ENCODE peak calls at places on chromosomes 16 and 17, in seven cellular contexts. U is H54, O is stomach, B is GM12878, W is uterus, A is IMR-90, Z is tibial nerve. I is an unnamed sample.

GRCh38 chr16:85910073-85910853 is 11.3 kb downstream of the IRF8 start:
- DNase-seq in A (no peak), B (no peak), Z (no peak), U (no peak), W (no peak), O (no peak), I (no peak)

GRCh38 chr17:70329751-70330150 is 160.4 kb downstream of the KCNJ2 start:
- DNase-seq in U (no peak), W (no peak), A (no peak), O (no peak), B (no peak), Z (no peak), I (no peak)

GRCh38 chr16:21021316-21021715 is 120.7 kb downstream of the LYRM1 start:
- DNase-seq in O (no peak), W (no peak), Z (no peak), B (no peak), U (no peak), A (no peak), I (no peak)

GRCh38 chr17:5837055-5837491 is 233.1 kb upstream of the WSCD1 start:
- DNase-seq in O (no peak), W (no peak), Z (no peak), B (no peak), A (peak), U (peak), I (no peak)

GRCh38 chr17:27586203-27586701 is 44.7 kb upstream of the LGALS9 start:
- DNase-seq in Z (no peak), B (no peak), O (no peak), U (no peak), A (peak), W (no peak), I (no peak)

GRCh38 chr17:58330997-58331814 is 2.6 kb upstream of the TSPOAP1 start:
- DNase-seq in U (no peak), O (peak), B (no peak), W (no peak), Z (no peak), A (no peak), I (no peak)

GRCh38 chr16:25390761-25391160 is 133.1 kb upstream of the ZKSCAN2 start:
- DNase-seq in W (no peak), U (no peak), B (no peak), Z (no peak), O (no peak), A (no peak), I (no peak)

GRCh38 chr17:81347437-81347836 is 47.8 kb upstream of the BAHCC1 start:
- DNase-seq in U (no peak), B (no peak), W (no peak), A (no peak), Z (no peak), O (no peak), I (no peak)

GRCh38 chr17:78151514-78152008 is 5.4 kb downstream of the C17orf99 start:
- DNase-seq in U (no peak), Z (no peak), B (no peak), W (no peak), O (no peak), A (no peak), I (no peak)

GRCh38 chr17:41970901-41971331 is 4.3 kb downstream of the CNP start:
- DNase-seq in B (no peak), U (no peak), Z (no peak), A (no peak), W (no peak), O (no peak), I (no peak)

GRCh38 chr17:37821025-37821713 is 76.3 kb upstream of the HNF1B start:
- DNase-seq in O (no peak), W (no peak), Z (no peak), U (no peak), A (peak), B (no peak), I (no peak)

GRCh38 chr17:37373530-37374159 is 2.1 kb upstream of the C17orf78 start:
- DNase-seq in Z (peak), O (peak), B (no peak), A (peak), U (peak), W (peak), I (no peak)

GRCh38 chr16:12119562-12119961 is 143.0 kb downstream of the SNX29 start:
- DNase-seq in B (no peak), A (peak), O (peak), U (no peak), Z (peak), W (no peak), I (no peak)

GRCh38 chr16:58196898-58197313 is 1.0 kb downstream of the CSNK2A2 start:
- DNase-seq in A (peak), W (no peak), B (no peak), U (no peak), Z (no peak), O (no peak), I (no peak)

GRCh38 chr16:67719778-67720144 is 645 bp upstream of the GFOD2 start:
- DNase-seq in B (no peak), Z (peak), O (no peak), A (peak), W (peak), U (peak), I (no peak)

GRCh38 chr17:64099543-64099942 is 30.4 kb downstream of the ERN1 start:
- DNase-seq in Z (no peak), O (no peak), U (no peak), A (no peak), B (no peak), W (no peak), I (no peak)

GRCh38 chr17:2262146-2262587 is 41.4 kb downstream of the SMG6 start:
- DNase-seq in A (peak), W (no peak), B (no peak), Z (no peak), O (no peak), U (no peak), I (no peak)

GRCh38 chr16:86424968-86425367 is 85.4 kb upstream of the FOXF1 start:
- DNase-seq in U (no peak), O (no peak), B (no peak), Z (no peak), W (no peak), A (no peak), I (no peak)

GRCh38 chr16:83552193-83552592 is 255.6 kb upstream of the HSBP1 start:
- DNase-seq in W (no peak), B (no peak), U (peak), O (no peak), Z (no peak), A (peak), I (no peak)

GRCh38 chr16:83002351-83003334 is 375.9 kb downstream of the CDH13 start:
- DNase-seq in O (no peak), B (no peak), W (no peak), U (no peak), Z (no peak), A (peak), I (no peak)

GRCh38 chr17:65231662-65232335 is 94.6 kb downstream of the RGS9 start:
- DNase-seq in W (no peak), A (peak), Z (peak), O (peak), B (peak), U (peak), I (no peak)

GRCh38 chr17:17694229-17695081 is 13.2 kb downstream of the RAI1 start:
- DNase-seq in B (no peak), U (peak), Z (peak), W (peak), A (peak), O (peak), I (no peak)
- TF ChIP-seq POLR2A in B (peak), U (peak), Z (peak), W (peak), A (peak), O (no peak), I (peak)

GRCh38 chr17:34633351-34633750 is 54.0 kb downstream of the TMEM132E start:
- DNase-seq in U (no peak), W (no peak), A (no peak), Z (no peak), B (no peak), O (no peak), I (no peak)

GRCh38 chr17:34637041-34637547 is 57.7 kb downstream of the TMEM132E start:
- DNase-seq in O (no peak), W (no peak), A (no peak), B (no peak), U (no peak), Z (no peak), I (no peak)

GRCh38 chr17:34634551-34635160 is 55.3 kb downstream of the TMEM132E start:
- DNase-seq in Z (no peak), U (no peak), W (no peak), O (no peak), A (no peak), B (no peak), I (no peak)

GRCh38 chr17:34635876-34636275 is 56.5 kb downstream of the TMEM132E start:
- DNase-seq in U (no peak), O (no peak), Z (no peak), A (no peak), B (no peak), W (no peak), I (no peak)

DNA sequence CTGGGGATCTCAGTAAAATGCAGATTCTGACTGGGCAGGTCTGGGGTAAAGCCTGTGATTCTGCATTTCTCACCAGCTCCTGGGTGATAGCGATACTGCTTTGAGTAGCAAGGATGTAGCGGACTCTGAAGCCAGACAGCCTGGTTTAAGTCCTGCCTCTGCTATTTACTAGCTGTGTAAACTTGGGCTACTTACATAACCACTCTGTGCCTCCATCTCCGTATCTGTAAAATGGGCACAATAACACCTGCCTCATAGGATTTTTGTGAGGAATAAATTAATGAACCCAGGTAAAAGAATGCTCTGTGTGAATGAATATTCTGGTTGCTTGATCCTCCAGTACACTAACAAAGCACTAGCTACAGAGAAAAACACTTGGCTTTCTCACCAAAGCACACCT is 54.4 kb downstream of the TMEM132E start:
- DNase-seq in W (no peak), Z (no peak), A (no peak), U (no peak), B (no peak), O (no peak), I (no peak)
- TF ChIP-seq POLR2A in W (no peak), Z (no peak), A (no peak), U (no peak), B (no peak), O (no peak), I (no peak)

DNA sequence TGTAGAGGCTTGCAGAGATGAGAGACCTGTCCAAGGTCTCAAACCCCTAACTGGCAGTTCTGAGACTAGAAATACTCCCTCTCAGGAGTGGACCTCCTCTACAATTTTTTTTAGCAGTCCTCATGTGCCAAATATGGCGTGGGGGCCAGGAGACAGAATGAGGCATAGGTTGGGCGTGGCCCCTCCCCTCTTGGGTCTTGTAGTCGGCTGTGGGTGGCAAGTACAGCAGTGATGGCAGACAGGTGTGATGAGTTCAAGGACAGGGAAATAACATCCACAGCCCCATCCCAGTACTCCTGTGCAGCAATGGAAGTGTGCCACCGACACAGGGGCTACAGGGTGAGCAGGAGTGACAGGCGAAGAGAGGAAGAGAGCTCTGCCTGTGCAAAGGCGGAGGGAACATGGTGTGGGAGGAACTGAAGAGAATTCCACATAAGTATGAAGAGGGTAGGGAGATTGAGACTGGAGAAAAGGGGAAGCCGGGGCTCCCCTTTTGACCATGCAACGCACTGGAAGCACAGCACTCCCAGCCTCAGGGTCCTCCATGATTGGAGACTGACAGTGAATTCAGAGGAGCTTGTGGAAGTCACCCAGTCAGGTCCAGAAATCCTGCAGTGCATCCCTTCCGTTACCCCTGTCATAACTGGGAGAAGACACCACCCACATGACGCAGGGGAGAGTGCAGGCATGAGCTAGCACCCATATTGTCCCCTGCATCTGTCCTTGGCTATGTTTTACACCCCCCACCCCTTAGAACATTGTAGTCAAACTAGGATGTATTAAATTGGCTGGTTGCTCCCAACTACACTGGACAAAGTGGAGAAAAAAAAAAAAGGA is 14.8 kb upstream of the CETP start:
- DNase-seq in Z (no peak), W (no peak), O (no peak), B (no peak), A (no peak), U (no peak), I (no peak)
- TF ChIP-seq POLR2A in Z (no peak), W (no peak), O (no peak), B (peak), A (no peak), U (no peak), I (no peak)

GRCh38 chr16:66509576-66509975 is 40.3 kb downstream of the TK2 start:
- DNase-seq in U (no peak), Z (no peak), B (no peak), A (no peak), W (peak), O (peak), I (no peak)

GRCh38 chr16:66507731-66508239 is 42.1 kb downstream of the TK2 start:
- DNase-seq in B (no peak), W (no peak), A (no peak), O (no peak), U (no peak), Z (no peak), I (no peak)

GRCh38 chr16:66510298-66510697 is 39.6 kb downstream of the TK2 start:
- DNase-seq in W (peak), A (no peak), B (no peak), Z (no peak), O (peak), U (no peak), I (no peak)

GRCh38 chr16:66508914-66509496 is 40.9 kb downstream of the TK2 start:
- DNase-seq in A (no peak), O (peak), W (peak), B (no peak), Z (no peak), U (no peak), I (no peak)

DNA sequence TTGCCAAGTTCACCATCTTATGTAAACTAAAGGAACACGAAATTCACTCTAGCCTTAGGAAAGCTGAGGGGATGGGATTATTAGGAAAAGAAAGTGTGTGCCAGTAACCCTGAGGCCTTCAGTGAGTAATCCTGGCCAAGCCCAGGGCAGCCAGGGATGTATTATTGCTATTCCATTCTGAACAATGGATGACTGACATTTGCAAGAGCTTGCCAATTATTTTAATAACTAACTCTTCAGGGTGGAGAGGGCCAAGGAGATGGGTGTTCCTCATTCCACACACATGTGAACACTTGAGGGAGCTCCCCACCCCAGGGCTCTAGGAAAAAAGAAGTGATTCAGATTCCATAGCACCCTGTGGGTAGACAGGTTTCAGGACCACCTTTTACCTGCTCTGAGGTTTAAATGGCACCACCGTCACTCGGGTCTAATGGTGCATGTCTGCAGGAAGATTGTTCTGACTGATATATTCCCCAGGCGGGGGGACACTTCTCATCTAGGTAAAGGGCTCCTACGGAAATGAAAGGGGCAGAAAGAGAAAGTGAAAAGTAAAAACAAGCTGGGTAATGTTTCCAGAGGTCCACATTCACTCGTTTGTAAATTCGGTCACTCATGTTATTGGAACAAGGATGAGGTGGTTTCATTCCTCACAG is 41.5 kb downstream of the TK2 start:
- DNase-seq in O (peak), W (peak), A (no peak), Z (no peak), U (no peak), B (no peak), I (no peak)
- TF ChIP-seq POLR2A in O (no peak), W (no peak), A (no peak), Z (no peak), U (no peak), B (no peak), I (no peak)

DNA sequence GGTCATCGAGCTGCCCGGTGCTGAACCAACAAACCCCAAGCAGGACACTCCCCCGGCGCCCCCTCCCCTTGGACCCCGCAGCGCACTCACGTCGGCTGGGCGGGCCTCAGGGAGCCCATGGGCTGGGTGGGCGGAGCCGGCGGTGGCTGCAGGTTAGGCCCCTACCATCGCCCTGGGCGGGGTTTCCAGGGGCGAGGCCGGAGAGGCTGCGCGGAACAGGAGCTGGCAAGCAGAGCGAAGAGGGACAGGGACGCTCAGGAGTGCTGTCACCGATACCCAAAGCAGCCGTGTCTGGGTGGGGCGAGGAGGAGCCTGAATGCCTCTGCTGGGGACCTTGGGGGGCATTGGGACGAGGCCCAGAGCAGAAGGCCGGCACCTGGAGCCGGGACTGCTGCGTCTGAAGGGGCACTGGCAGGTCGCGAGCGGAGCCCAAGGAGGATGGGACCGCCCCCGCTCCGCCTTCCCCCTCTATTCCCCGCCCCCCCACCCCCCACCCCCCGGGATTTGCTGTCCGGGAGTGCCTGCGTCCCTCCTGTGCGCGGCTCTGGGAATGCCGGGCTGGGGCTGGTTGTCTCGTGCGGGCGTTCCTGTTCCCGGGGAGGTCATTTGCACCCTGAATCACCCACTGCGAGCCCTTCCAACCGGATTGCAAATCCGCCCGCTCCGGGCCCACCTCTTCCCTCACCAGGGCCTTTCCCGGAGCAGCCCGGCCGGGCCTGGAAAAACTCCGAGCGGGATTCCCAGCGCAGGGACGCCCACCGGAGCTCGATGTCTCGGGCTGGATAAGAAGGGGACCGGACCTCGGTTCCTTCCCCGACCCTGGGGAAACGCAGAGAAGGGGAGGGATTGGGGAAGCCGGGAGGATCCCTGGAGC is 902 bp downstream of the ARHGAP27 start:
- DNase-seq in B (no peak), W (peak), Z (no peak), A (peak), U (peak), O (peak), I (no peak)
- TF ChIP-seq POLR2A in B (peak), W (no peak), Z (no peak), A (no peak), U (peak), O (no peak), I (no peak)

GRCh38 chr17:12865769-12866168 is 76.5 kb downstream of the ARHGAP44 start:
- DNase-seq in Z (no peak), U (no peak), B (no peak), A (no peak), W (no peak), O (no peak), I (no peak)

GRCh38 chr17:12867726-12868125 is 78.4 kb downstream of the ARHGAP44 start:
- DNase-seq in Z (no peak), U (no peak), O (no peak), W (no peak), A (no peak), B (no peak), I (no peak)

GRCh38 chr17:12866244-12866643 is 76.9 kb downstream of the ARHGAP44 start:
- DNase-seq in U (no peak), W (no peak), O (no peak), B (no peak), Z (no peak), A (no peak), I (no peak)
- TF ChIP-seq POLR2A in U (no peak), W (no peak), O (no peak), B (no peak), Z (no peak), A (no peak), I (no peak)

GRCh38 chr16:73047536-73048291 is at the start of gene ZFHX3:
- DNase-seq in O (peak), W (peak), A (peak), U (no peak), B (no peak), Z (peak), I (no peak)
- TF ChIP-seq POLR2A in O (no peak), W (peak), A (no peak), U (peak), B (peak), Z (no peak), I (no peak)

I was measured in vagina.